ENCODE peak calls at places on chromosomes 12 and 14, in ten cellular contexts. One of them, this sample, is unnamed.

GRCh38 chr14:94041551-94042346 is 15.6 kb downstream of the OTUB2 start:
- ATAC-seq in activated naive CD8-positive, alpha-beta T cell treated with anti-CD3 and anti-CD28 coated beads, Interleukin-2, amount 10 ng/mL, durations not matched to agents 7 days and 5 days: no peak
- ATAC-seq in CD8-positive, alpha-beta T cell: no peak
- ATAC-seq in heart right ventricle: peak
- ATAC-seq in activated B cell treated with CpG ODN at 0.5 μM for 24 hours: no peak
- ATAC-seq in stimulated activated memory B cell treated with anti-CD40 and anti-IgM and Interleukin-4, amounts not matched to agents 10 μg/mL and 1 μg/mL and 100 μg/mL, for 72 hours: no peak
- ATAC-seq in activated CD4-positive, alpha-beta T cell treated with anti-CD3 and anti-CD28 coated beads for 36 hours: no peak
- ATAC-seq in sciatic nerve: peak
- ATAC-seq in activated naive CD4-positive, alpha-beta T cell treated with anti-CD3 and anti-CD28 coated beads, Interleukin-2, amount 50 U/mL, for 72 hours: no peak
- ATAC-seq in WTC11: no peak
- ATAC-seq in this sample: no peak

GRCh38 chr12:15155271-15155670 is 65.9 kb downstream of the RERG start:
- ATAC-seq in activated naive CD8-positive, alpha-beta T cell treated with anti-CD3 and anti-CD28 coated beads, Interleukin-2, amount 10 ng/mL, durations not matched to agents 7 days and 5 days: no peak
- ATAC-seq in CD8-positive, alpha-beta T cell: no peak
- ATAC-seq in heart right ventricle: no peak
- ATAC-seq in activated B cell treated with CpG ODN at 0.5 μM for 24 hours: no peak
- ATAC-seq in stimulated activated memory B cell treated with anti-CD40 and anti-IgM and Interleukin-4, amounts not matched to agents 10 μg/mL and 1 μg/mL and 100 μg/mL, for 72 hours: no peak
- ATAC-seq in activated CD4-positive, alpha-beta T cell treated with anti-CD3 and anti-CD28 coated beads for 36 hours: no peak
- ATAC-seq in sciatic nerve: no peak
- ATAC-seq in activated naive CD4-positive, alpha-beta T cell treated with anti-CD3 and anti-CD28 coated beads, Interleukin-2, amount 50 U/mL, for 72 hours: no peak
- ATAC-seq in WTC11: no peak
- ATAC-seq in this sample: no peak

GRCh38 chr14:61491224-61491623 is 169.8 kb downstream of the PRKCH start:
- ATAC-seq in activated naive CD8-positive, alpha-beta T cell treated with anti-CD3 and anti-CD28 coated beads, Interleukin-2, amount 10 ng/mL, durations not matched to agents 7 days and 5 days: no peak
- ATAC-seq in CD8-positive, alpha-beta T cell: no peak
- ATAC-seq in heart right ventricle: no peak
- ATAC-seq in activated B cell treated with CpG ODN at 0.5 μM for 24 hours: no peak
- ATAC-seq in stimulated activated memory B cell treated with anti-CD40 and anti-IgM and Interleukin-4, amounts not matched to agents 10 μg/mL and 1 μg/mL and 100 μg/mL, for 72 hours: no peak
- ATAC-seq in activated CD4-positive, alpha-beta T cell treated with anti-CD3 and anti-CD28 coated beads for 36 hours: no peak
- ATAC-seq in sciatic nerve: no peak
- ATAC-seq in activated naive CD4-positive, alpha-beta T cell treated with anti-CD3 and anti-CD28 coated beads, Interleukin-2, amount 50 U/mL, for 72 hours: no peak
- ATAC-seq in WTC11: no peak
- ATAC-seq in this sample: no peak

GRCh38 chr14:74647061-74647833 is 35.2 kb upstream of the LTBP2 start:
- ATAC-seq in activated naive CD8-positive, alpha-beta T cell treated with anti-CD3 and anti-CD28 coated beads, Interleukin-2, amount 10 ng/mL, durations not matched to agents 7 days and 5 days: no peak
- ATAC-seq in CD8-positive, alpha-beta T cell: no peak
- ATAC-seq in heart right ventricle: no peak
- ATAC-seq in activated B cell treated with CpG ODN at 0.5 μM for 24 hours: no peak
- ATAC-seq in stimulated activated memory B cell treated with anti-CD40 and anti-IgM and Interleukin-4, amounts not matched to agents 10 μg/mL and 1 μg/mL and 100 μg/mL, for 72 hours: no peak
- ATAC-seq in activated CD4-positive, alpha-beta T cell treated with anti-CD3 and anti-CD28 coated beads for 36 hours: no peak
- ATAC-seq in sciatic nerve: peak
- ATAC-seq in activated naive CD4-positive, alpha-beta T cell treated with anti-CD3 and anti-CD28 coated beads, Interleukin-2, amount 50 U/mL, for 72 hours: no peak
- ATAC-seq in WTC11: no peak
- ATAC-seq in this sample: no peak

GRCh38 chr14:50388256-50388931 is 8.3 kb downstream of the CDKL1 start:
- ATAC-seq in activated naive CD8-positive, alpha-beta T cell treated with anti-CD3 and anti-CD28 coated beads, Interleukin-2, amount 10 ng/mL, durations not matched to agents 7 days and 5 days: no peak
- ATAC-seq in CD8-positive, alpha-beta T cell: no peak
- ATAC-seq in heart right ventricle: no peak
- ATAC-seq in activated B cell treated with CpG ODN at 0.5 μM for 24 hours: no peak
- ATAC-seq in stimulated activated memory B cell treated with anti-CD40 and anti-IgM and Interleukin-4, amounts not matched to agents 10 μg/mL and 1 μg/mL and 100 μg/mL, for 72 hours: no peak
- ATAC-seq in activated CD4-positive, alpha-beta T cell treated with anti-CD3 and anti-CD28 coated beads for 36 hours: no peak
- ATAC-seq in sciatic nerve: no peak
- ATAC-seq in activated naive CD4-positive, alpha-beta T cell treated with anti-CD3 and anti-CD28 coated beads, Interleukin-2, amount 50 U/mL, for 72 hours: no peak
- ATAC-seq in WTC11: peak
- ATAC-seq in this sample: no peak

GRCh38 chr12:95674631-95675030 is 115.9 kb downstream of the NTN4 start:
- ATAC-seq in activated naive CD8-positive, alpha-beta T cell treated with anti-CD3 and anti-CD28 coated beads, Interleukin-2, amount 10 ng/mL, durations not matched to agents 7 days and 5 days: no peak
- ATAC-seq in CD8-positive, alpha-beta T cell: no peak
- ATAC-seq in heart right ventricle: peak
- ATAC-seq in activated B cell treated with CpG ODN at 0.5 μM for 24 hours: no peak
- ATAC-seq in stimulated activated memory B cell treated with anti-CD40 and anti-IgM and Interleukin-4, amounts not matched to agents 10 μg/mL and 1 μg/mL and 100 μg/mL, for 72 hours: no peak
- ATAC-seq in activated CD4-positive, alpha-beta T cell treated with anti-CD3 and anti-CD28 coated beads for 36 hours: no peak
- ATAC-seq in sciatic nerve: no peak
- ATAC-seq in activated naive CD4-positive, alpha-beta T cell treated with anti-CD3 and anti-CD28 coated beads, Interleukin-2, amount 50 U/mL, for 72 hours: no peak
- ATAC-seq in WTC11: no peak
- ATAC-seq in this sample: no peak

GRCh38 chr14:29856516-29856915 is 71.1 kb downstream of the PRKD1 start:
- ATAC-seq in activated naive CD8-positive, alpha-beta T cell treated with anti-CD3 and anti-CD28 coated beads, Interleukin-2, amount 10 ng/mL, durations not matched to agents 7 days and 5 days: no peak
- ATAC-seq in CD8-positive, alpha-beta T cell: no peak
- ATAC-seq in heart right ventricle: no peak
- ATAC-seq in activated B cell treated with CpG ODN at 0.5 μM for 24 hours: no peak
- ATAC-seq in stimulated activated memory B cell treated with anti-CD40 and anti-IgM and Interleukin-4, amounts not matched to agents 10 μg/mL and 1 μg/mL and 100 μg/mL, for 72 hours: no peak
- ATAC-seq in activated CD4-positive, alpha-beta T cell treated with anti-CD3 and anti-CD28 coated beads for 36 hours: no peak
- ATAC-seq in sciatic nerve: no peak
- ATAC-seq in activated naive CD4-positive, alpha-beta T cell treated with anti-CD3 and anti-CD28 coated beads, Interleukin-2, amount 50 U/mL, for 72 hours: no peak
- ATAC-seq in WTC11: no peak
- ATAC-seq in this sample: no peak

GRCh38 chr12:53208877-53209463 is 1.9 kb upstream of the ITGB7 start:
- ATAC-seq in activated naive CD8-positive, alpha-beta T cell treated with anti-CD3 and anti-CD28 coated beads, Interleukin-2, amount 10 ng/mL, durations not matched to agents 7 days and 5 days: peak
- ATAC-seq in CD8-positive, alpha-beta T cell: peak
- ATAC-seq in heart right ventricle: no peak
- ATAC-seq in activated B cell treated with CpG ODN at 0.5 μM for 24 hours: peak
- ATAC-seq in stimulated activated memory B cell treated with anti-CD40 and anti-IgM and Interleukin-4, amounts not matched to agents 10 μg/mL and 1 μg/mL and 100 μg/mL, for 72 hours: peak
- ATAC-seq in activated CD4-positive, alpha-beta T cell treated with anti-CD3 and anti-CD28 coated beads for 36 hours: peak
- ATAC-seq in sciatic nerve: no peak
- ATAC-seq in activated naive CD4-positive, alpha-beta T cell treated with anti-CD3 and anti-CD28 coated beads, Interleukin-2, amount 50 U/mL, for 72 hours: peak
- ATAC-seq in WTC11: no peak
- ATAC-seq in this sample: peak

GRCh38 chr14:84254205-84254788 is 1275.6 kb upstream of the FLRT2 start:
- ATAC-seq in activated naive CD8-positive, alpha-beta T cell treated with anti-CD3 and anti-CD28 coated beads, Interleukin-2, amount 10 ng/mL, durations not matched to agents 7 days and 5 days: no peak
- ATAC-seq in CD8-positive, alpha-beta T cell: no peak
- ATAC-seq in heart right ventricle: peak
- ATAC-seq in activated B cell treated with CpG ODN at 0.5 μM for 24 hours: no peak
- ATAC-seq in stimulated activated memory B cell treated with anti-CD40 and anti-IgM and Interleukin-4, amounts not matched to agents 10 μg/mL and 1 μg/mL and 100 μg/mL, for 72 hours: no peak
- ATAC-seq in activated CD4-positive, alpha-beta T cell treated with anti-CD3 and anti-CD28 coated beads for 36 hours: no peak
- ATAC-seq in sciatic nerve: peak
- ATAC-seq in activated naive CD4-positive, alpha-beta T cell treated with anti-CD3 and anti-CD28 coated beads, Interleukin-2, amount 50 U/mL, for 72 hours: no peak
- ATAC-seq in WTC11: peak
- ATAC-seq in this sample: no peak

GRCh38 chr14:52188381-52188780 is 79.1 kb upstream of the PTGDR start:
- ATAC-seq in activated naive CD8-positive, alpha-beta T cell treated with anti-CD3 and anti-CD28 coated beads, Interleukin-2, amount 10 ng/mL, durations not matched to agents 7 days and 5 days: no peak
- ATAC-seq in CD8-positive, alpha-beta T cell: no peak
- ATAC-seq in heart right ventricle: no peak
- ATAC-seq in activated B cell treated with CpG ODN at 0.5 μM for 24 hours: no peak
- ATAC-seq in stimulated activated memory B cell treated with anti-CD40 and anti-IgM and Interleukin-4, amounts not matched to agents 10 μg/mL and 1 μg/mL and 100 μg/mL, for 72 hours: no peak
- ATAC-seq in activated CD4-positive, alpha-beta T cell treated with anti-CD3 and anti-CD28 coated beads for 36 hours: peak
- ATAC-seq in sciatic nerve: no peak
- ATAC-seq in activated naive CD4-positive, alpha-beta T cell treated with anti-CD3 and anti-CD28 coated beads, Interleukin-2, amount 50 U/mL, for 72 hours: no peak
- ATAC-seq in WTC11: no peak
- ATAC-seq in this sample: no peak

GRCh38 chr12:62191747-62192485 is 68.3 kb upstream of the USP15 start:
- ATAC-seq in activated naive CD8-positive, alpha-beta T cell treated with anti-CD3 and anti-CD28 coated beads, Interleukin-2, amount 10 ng/mL, durations not matched to agents 7 days and 5 days: peak
- ATAC-seq in CD8-positive, alpha-beta T cell: peak
- ATAC-seq in heart right ventricle: peak
- ATAC-seq in activated B cell treated with CpG ODN at 0.5 μM for 24 hours: no peak
- ATAC-seq in stimulated activated memory B cell treated with anti-CD40 and anti-IgM and Interleukin-4, amounts not matched to agents 10 μg/mL and 1 μg/mL and 100 μg/mL, for 72 hours: peak
- ATAC-seq in activated CD4-positive, alpha-beta T cell treated with anti-CD3 and anti-CD28 coated beads for 36 hours: peak
- ATAC-seq in sciatic nerve: peak
- ATAC-seq in activated naive CD4-positive, alpha-beta T cell treated with anti-CD3 and anti-CD28 coated beads, Interleukin-2, amount 50 U/mL, for 72 hours: peak
- ATAC-seq in WTC11: peak
- ATAC-seq in this sample: peak

GRCh38 chr12:120158351-120158750 is 36.2 kb downstream of the GCN1 start:
- ATAC-seq in activated naive CD8-positive, alpha-beta T cell treated with anti-CD3 and anti-CD28 coated beads, Interleukin-2, amount 10 ng/mL, durations not matched to agents 7 days and 5 days: no peak
- ATAC-seq in CD8-positive, alpha-beta T cell: no peak
- ATAC-seq in heart right ventricle: no peak
- ATAC-seq in activated B cell treated with CpG ODN at 0.5 μM for 24 hours: no peak
- ATAC-seq in stimulated activated memory B cell treated with anti-CD40 and anti-IgM and Interleukin-4, amounts not matched to agents 10 μg/mL and 1 μg/mL and 100 μg/mL, for 72 hours: no peak
- ATAC-seq in activated CD4-positive, alpha-beta T cell treated with anti-CD3 and anti-CD28 coated beads for 36 hours: no peak
- ATAC-seq in sciatic nerve: no peak
- ATAC-seq in activated naive CD4-positive, alpha-beta T cell treated with anti-CD3 and anti-CD28 coated beads, Interleukin-2, amount 50 U/mL, for 72 hours: no peak
- ATAC-seq in WTC11: peak
- ATAC-seq in this sample: no peak